ENCODE peak calls at places on chromosomes 6 and 20, in nine cellular contexts. V is HFF-Myc; F is hepatocyte; X is progenitor cell of endocrine pancreas; L is right lobe of liver; Q is cardiac septum; N is NCI-H1105; R is stimulated activated CD8-positive, alpha-beta memory T cell treated with anti-CD3 and anti-CD28 coated beads, Interleukin-15, amount 100 ng/mL, for 1 hour; A is T-helper 2 cell. U is an unnamed sample.

GRCh38 chr6:5996701-5997419 is 9.9 kb downstream of the NRN1 start:
- DNase-seq in V (no peak), F (peak), X (no peak), L (no peak), Q (no peak), N (peak), R (no peak), A (peak), U (no peak)

GRCh38 chr20:47181056-47181862 is 175.2 kb downstream of the ZMYND8 start:
- DNase-seq in V (peak), F (peak), X (no peak), L (no peak), Q (no peak), N (no peak), R (no peak), A (peak), U (no peak)

GRCh38 chr20:61407561-61407960 is 155.5 kb downstream of the CDH4 start:
- DNase-seq in V (no peak), F (no peak), X (no peak), L (no peak), Q (no peak), N (no peak), R (no peak), A (no peak), U (no peak)

GRCh38 chr20:42906120-42906519 is 283.6 kb downstream of the PTPRT start:
- DNase-seq in V (no peak), F (no peak), X (no peak), L (no peak), Q (no peak), N (no peak), R (no peak), A (no peak), U (no peak)

GRCh38 chr20:33532753-33533459 is 43.0 kb downstream of the CBFA2T2 start:
- DNase-seq in V (no peak), F (peak), X (no peak), L (no peak), Q (no peak), N (no peak), R (no peak), A (no peak), U (no peak)

GRCh38 chr6:132025468-132025867 is 74.3 kb upstream of the CCN2 start:
- DNase-seq in V (no peak), F (no peak), X (no peak), L (no peak), Q (no peak), N (no peak), R (no peak), A (no peak), U (no peak)

GRCh38 chr6:118344014-118344670 is 204.0 kb upstream of the PLN start:
- DNase-seq in V (no peak), F (peak), X (no peak), L (peak), Q (no peak), N (no peak), R (no peak), A (no peak), U (no peak)

GRCh38 chr6:38079537-38079936 is 260.0 kb downstream of the ZFAND3 start:
- DNase-seq in V (no peak), F (no peak), X (no peak), L (no peak), Q (no peak), N (no peak), R (no peak), A (no peak), U (no peak)

GRCh38 chr6:78076371-78076770 is 423.5 kb downstream of the MEI4 start:
- DNase-seq in V (no peak), F (no peak), X (no peak), L (no peak), Q (no peak), N (no peak), R (no peak), A (no peak), U (no peak)

GRCh38 chr6:7257521-7258230 is 55.3 kb downstream of the SSR1 start:
- DNase-seq in V (no peak), F (no peak), X (no peak), L (no peak), Q (peak), N (no peak), R (no peak), A (no peak), U (no peak)

GRCh38 chr6:100432136-100432535 is 32.6 kb downstream of the SIM1 start:
- DNase-seq in V (no peak), F (no peak), X (no peak), L (no peak), Q (no peak), N (no peak), R (no peak), A (no peak), U (no peak)

GRCh38 chr20:58237318-58238182 is 9.1 kb upstream of the ANKRD60 start:
- DNase-seq in V (no peak), F (no peak), X (no peak), L (no peak), Q (no peak), N (no peak), R (no peak), A (no peak), U (no peak)

GRCh38 chr6:88119769-88120168 is 46.4 kb downstream of the CNR1 start:
- DNase-seq in V (no peak), F (peak), X (no peak), L (no peak), Q (no peak), N (no peak), R (no peak), A (peak), U (no peak)

GRCh38 chr6:168440520-168441433 is at the start of gene SMOC2:
- DNase-seq in V (no peak), F (peak), X (no peak), L (no peak), Q (no peak), N (peak), R (no peak), A (no peak), U (no peak)

GRCh38 chr6:13404115-13404891 is 76.0 kb upstream of the TBC1D7 start:
- DNase-seq in V (no peak), F (no peak), X (no peak), L (no peak), Q (no peak), N (no peak), R (no peak), A (no peak), U (no peak)

GRCh38 chr6:12593720-12594540 is 122.6 kb upstream of the PHACTR1 start:
- DNase-seq in V (no peak), F (peak), X (no peak), L (no peak), Q (no peak), N (no peak), R (no peak), A (no peak), U (no peak)

GRCh38 chr6:118934461-118935330 is at the start of gene MCM9:
- DNase-seq in V (peak), F (peak), X (peak), L (peak), Q (peak), N (peak), R (peak), A (peak), U (peak)